ENCODE peak calls at places on chromosome 16, in four cellular contexts. N is A549, W is K562, Z is HepG2. H is an unnamed sample.

GRCh38 chr16:89367538-89368059 is 122.8 kb downstream of the ANKRD11 start:
- DNase-seq in Z (no peak), W (no peak), N (no peak), H (no peak)

GRCh38 chr16:49112754-49113153 is 168.9 kb downstream of the CBLN1 start:
- DNase-seq in Z (no peak), N (no peak), W (no peak), H (no peak)

GRCh38 chr16:48541108-48541786 is 68.7 kb downstream of the N4BP1 start:
- DNase-seq in W (no peak), N (no peak), Z (no peak), H (no peak)

GRCh38 chr16:26547681-26548080 is 519.0 kb upstream of the C16orf82 start:
- DNase-seq in N (no peak), Z (no peak), W (no peak), H (no peak)

GRCh38 chr16:15765880-15766279 is 90.9 kb downstream of the MYH11 start:
- DNase-seq in Z (peak), W (peak), N (peak), H (peak)

GRCh38 chr16:14409563-14409962 is 220.5 kb downstream of the PARN start:
- DNase-seq in W (no peak), Z (peak), N (no peak), H (peak)

GRCh38 chr16:14088155-14088753 is 17.1 kb downstream of the MRTFB start:
- DNase-seq in Z (peak), N (no peak), W (no peak), H (no peak)

GRCh38 chr16:67166035-67166882 is 1.7 kb downstream of the HSF4 start:
- DNase-seq in Z (no peak), W (no peak), N (no peak), H (no peak)

GRCh38 chr16:14302031-14302398 is 230.9 kb downstream of the MRTFB start:
- DNase-seq in N (peak), W (peak), Z (peak), H (peak)

GRCh38 chr16:9141813-9142212 is 50.4 kb downstream of the HAPSTR1 start:
- DNase-seq in Z (no peak), N (no peak), W (no peak), H (no peak)

GRCh38 chr16:60064026-60064425 is 1329.9 kb upstream of the GOT2 start:
- DNase-seq in W (no peak), Z (no peak), N (no peak), H (no peak)

GRCh38 chr16:79847101-79847500 is 246.6 kb upstream of the MAF start:
- DNase-seq in N (no peak), Z (no peak), W (no peak), H (no peak)

GRCh38 chr16:26806641-26807040 is 260.1 kb upstream of the C16orf82 start:
- DNase-seq in Z (no peak), N (no peak), W (no peak), H (no peak)

GRCh38 chr16:69195371-69196029 is 8.5 kb downstream of the SNTB2 start:
- DNase-seq in W (no peak), Z (no peak), N (no peak), H (no peak)

GRCh38 chr16:67847064-67847861 is at the start of gene CENPT:
- DNase-seq in N (no peak), W (peak), Z (peak), H (peak)

GRCh38 chr16:48292452-48292851 is 45.1 kb upstream of the ABCC11 start:
- DNase-seq in N (no peak), W (no peak), Z (peak), H (no peak)

GRCh38 chr16:67537636-67538591 is 9.3 kb downstream of the RIPOR1 start:
- DNase-seq in N (no peak), Z (no peak), W (no peak), H (no peak)

GRCh38 chr16:86888240-86889044 is 310.1 kb downstream of the FOXL1 start:
- DNase-seq in N (peak), W (no peak), Z (no peak), H (peak)

GRCh38 chr16:5693426-5693825 is 595.8 kb upstream of the EEF2KMT start:
- DNase-seq in N (no peak), W (no peak), Z (no peak), H (no peak)

GRCh38 chr16:75267631-75268264 is 16.3 kb upstream of the BCAR1 start:
- DNase-seq in N (peak), Z (peak), W (no peak), H (peak)

GRCh38 chr16:88381820-88382451 is 823 bp upstream of the ZNF469 start:
- DNase-seq in N (no peak), W (no peak), Z (no peak), H (no peak)

GRCh38 chr16:15770512-15770911 is 86.3 kb downstream of the MYH11 start:
- DNase-seq in W (no peak), N (no peak), Z (no peak), H (peak)

GRCh38 chr16:14015948-14016347 is 55.2 kb upstream of the MRTFB start:
- DNase-seq in W (no peak), N (peak), Z (no peak), H (peak)

GRCh38 chr16:12758670-12759558 is 44.8 kb downstream of the CPPED1 start:
- DNase-seq in Z (peak), N (no peak), W (no peak), H (no peak)

GRCh38 chr16:4454618-4455017 is 19.8 kb downstream of the NMRAL1 start:
- DNase-seq in W (no peak), Z (no peak), N (no peak), H (no peak)

GRCh38 chr16:30054959-30055553 is 10.5 kb upstream of the ALDOA start:
- DNase-seq in Z (peak), W (peak), N (peak), H (no peak)

GRCh38 chr16:4465977-4466779 is 8.2 kb downstream of the NMRAL1 start:
- DNase-seq in W (no peak), N (no peak), Z (no peak), H (no peak)

GRCh38 chr16:15950167-15950854 is 895 bp downstream of the ABCC1 start:
- DNase-seq in Z (peak), N (no peak), W (peak), H (peak)

GRCh38 chr16:29745126-29745852 is 501 bp downstream of the C16orf54 start:
- DNase-seq in W (no peak), Z (no peak), N (no peak), H (no peak)

GRCh38 chr16:23754594-23755483 is at the start of gene CHP2:
- DNase-seq in N (no peak), Z (no peak), W (peak), H (no peak)

GRCh38 chr16:75471723-75472634 is 7.5 kb upstream of the TMEM170A start:
- DNase-seq in Z (peak), N (peak), W (peak), H (peak)

GRCh38 chr16:85173981-85174751 is 61.9 kb upstream of the CIBAR2 start:
- DNase-seq in W (no peak), N (peak), Z (peak), H (peak)

GRCh38 chr16:85171809-85172464 is 59.7 kb upstream of the CIBAR2 start:
- DNase-seq in W (peak), Z (no peak), N (no peak), H (no peak)

GRCh38 chr16:85171004-85171808 is 58.9 kb upstream of the CIBAR2 start:
- DNase-seq in N (no peak), W (peak), Z (no peak), H (no peak)

GRCh38 chr16:85173077-85173980 is 61.1 kb upstream of the CIBAR2 start:
- DNase-seq in N (peak), W (peak), Z (no peak), H (peak)

DNA sequence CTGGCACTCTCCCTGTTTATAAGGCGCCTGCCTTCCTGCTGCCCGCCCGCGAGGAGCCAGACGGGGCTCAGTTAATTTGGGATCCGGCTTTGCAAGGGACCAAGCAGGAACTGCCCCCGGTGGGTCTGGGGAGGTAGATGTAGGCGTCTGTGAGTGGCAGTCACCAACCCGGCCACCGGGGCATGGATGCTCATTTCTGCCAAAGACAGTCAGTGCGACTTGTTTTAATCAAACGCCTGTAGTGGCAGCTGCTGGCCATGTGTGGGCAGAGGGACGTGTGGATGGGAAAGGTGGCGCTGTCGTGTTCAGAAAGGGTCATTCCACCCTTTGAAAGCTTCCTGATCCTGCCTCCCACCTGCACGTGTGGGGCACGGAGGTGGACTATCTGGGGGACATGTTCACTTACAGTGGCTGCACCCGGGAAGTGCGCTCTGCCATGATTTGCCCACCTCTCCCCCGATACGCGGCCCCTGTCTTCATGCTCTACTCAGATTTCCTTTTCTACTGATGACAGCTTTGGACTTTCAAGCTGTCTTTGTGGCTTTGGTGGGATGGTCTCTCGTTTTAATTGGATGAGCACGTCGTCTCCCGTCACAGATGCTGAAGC is 60.3 kb upstream of the CIBAR2 start:
- DNase-seq in W (peak), N (peak), Z (peak), H (peak)
- TF ChIP-seq MAZ in W (no peak), N (no peak), Z (peak), H (no peak)

DNA sequence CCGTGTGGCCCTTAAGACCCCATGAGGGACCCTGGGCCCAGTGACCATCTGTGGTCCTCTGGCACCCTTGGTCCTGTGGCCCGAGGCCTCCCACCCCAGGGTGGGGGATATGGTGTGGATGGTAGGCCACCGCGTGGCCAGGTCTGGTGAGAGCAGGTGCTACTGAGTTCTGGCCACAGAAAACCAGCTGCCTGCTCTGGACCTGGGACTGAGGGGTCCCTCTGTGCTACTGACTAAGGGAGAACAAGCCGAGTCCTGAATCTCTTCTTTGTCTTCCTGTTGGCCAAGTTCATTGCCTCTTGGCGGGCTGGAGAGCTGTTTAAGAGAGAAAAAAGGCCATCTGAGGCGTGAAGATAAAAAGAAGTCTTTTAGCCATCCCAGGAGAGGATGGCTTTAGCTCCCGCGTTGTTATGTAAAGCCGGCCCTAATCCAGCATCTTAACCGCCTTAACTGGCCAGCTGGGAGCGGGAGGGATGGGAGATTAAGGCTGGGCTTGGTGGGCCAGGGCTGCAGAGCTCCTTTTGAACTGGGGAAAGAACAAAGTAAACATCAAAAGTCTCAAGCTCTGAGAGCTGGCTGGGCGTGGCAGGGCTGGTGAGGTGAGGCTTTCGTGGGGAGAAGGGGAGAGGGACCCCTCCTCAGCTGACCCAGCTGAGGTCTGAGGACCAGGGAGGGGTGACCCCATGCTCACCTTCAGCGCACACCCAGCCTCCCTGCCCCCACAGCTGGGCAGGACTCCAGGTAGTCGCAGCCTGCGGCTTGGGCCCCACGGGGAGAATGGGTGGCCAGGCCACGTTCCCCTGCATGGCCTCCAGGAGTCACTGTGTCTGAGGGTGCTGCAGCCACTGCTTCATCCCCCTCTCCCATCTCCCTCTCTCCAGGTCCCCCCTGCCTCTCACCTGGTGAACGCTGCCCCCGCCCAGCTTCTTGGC is 62.4 kb downstream of the NKD1 start:
- DNase-seq in W (peak), N (no peak), Z (no peak), H (no peak)
- TF ChIP-seq MAZ in W (no peak), N (no peak), Z (no peak), H (no peak)

DNA sequence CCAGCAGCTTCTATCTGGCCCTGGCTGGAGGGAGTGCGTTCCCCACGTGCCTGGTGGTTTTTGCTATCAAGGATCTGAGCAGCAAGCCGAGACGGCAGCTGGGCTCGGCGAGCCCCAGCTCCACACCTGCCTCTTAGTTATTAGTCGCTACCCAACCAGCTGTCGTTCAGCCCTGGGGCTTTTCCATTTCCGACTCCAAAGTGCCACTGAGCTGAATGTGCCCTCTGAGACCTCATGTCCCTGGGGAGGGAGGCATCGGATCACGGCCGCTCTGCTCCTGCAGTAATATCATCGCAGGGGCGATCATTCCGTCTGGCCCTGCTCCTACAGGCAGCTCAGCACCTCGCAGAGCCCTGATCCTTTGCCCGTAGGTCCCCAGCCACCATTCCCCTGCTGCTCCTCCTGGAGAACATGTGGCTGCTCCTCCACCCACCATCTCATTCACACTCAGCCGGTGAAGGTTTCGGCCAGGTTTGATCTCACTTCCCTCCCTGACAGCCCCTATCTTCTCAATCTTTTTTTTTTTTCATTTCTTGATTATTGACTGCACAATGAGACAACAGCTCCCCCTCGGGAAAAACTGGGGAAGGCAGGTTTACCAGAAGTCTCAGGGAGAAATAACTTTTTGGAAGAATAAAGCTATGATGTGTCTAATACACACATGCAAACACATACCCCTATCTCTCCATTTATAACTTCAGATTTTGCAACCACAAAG is 86.7 kb downstream of the ZFHX3 start:
- DNase-seq in N (peak), W (peak), Z (no peak), H (peak)
- TF ChIP-seq MAZ in N (no peak), W (no peak), Z (no peak), H (no peak)

GRCh38 chr16:80966617-80967016 is 40.1 kb downstream of the CMC2 start:
- DNase-seq in Z (no peak), W (no peak), N (no peak), H (no peak)
- TF ChIP-seq MAZ in Z (no peak), W (no peak), N (no peak), H (no peak)

GRCh38 chr16:11349599-11350276 is 4.5 kb downstream of the RMI2 start:
- DNase-seq in Z (no peak), W (no peak), N (no peak), H (peak)
- TF ChIP-seq MAZ in Z (no peak), W (no peak), N (no peak), H (no peak)

GRCh38 chr16:61887903-61888302 is 148.3 kb downstream of the CDH8 start:
- DNase-seq in N (no peak), Z (no peak), W (no peak), H (no peak)
- TF ChIP-seq MAZ in N (no peak), Z (no peak), W (no peak), H (no peak)

GRCh38 chr16:56605475-56605874 is 2.9 kb upstream of the MT2A start:
- DNase-seq in Z (no peak), N (no peak), W (no peak), H (no peak)

GRCh38 chr16:56606688-56607618 is 1.4 kb upstream of the MT2A start:
- DNase-seq in Z (peak), W (no peak), N (peak), H (peak)

GRCh38 chr16:56604966-56605365 is 3.4 kb upstream of the MT2A start:
- DNase-seq in Z (no peak), W (no peak), N (no peak), H (no peak)

GRCh38 chr16:56607675-56608042 is 725 bp upstream of the MT2A start:
- DNase-seq in W (no peak), N (no peak), Z (no peak), H (no peak)

DNA sequence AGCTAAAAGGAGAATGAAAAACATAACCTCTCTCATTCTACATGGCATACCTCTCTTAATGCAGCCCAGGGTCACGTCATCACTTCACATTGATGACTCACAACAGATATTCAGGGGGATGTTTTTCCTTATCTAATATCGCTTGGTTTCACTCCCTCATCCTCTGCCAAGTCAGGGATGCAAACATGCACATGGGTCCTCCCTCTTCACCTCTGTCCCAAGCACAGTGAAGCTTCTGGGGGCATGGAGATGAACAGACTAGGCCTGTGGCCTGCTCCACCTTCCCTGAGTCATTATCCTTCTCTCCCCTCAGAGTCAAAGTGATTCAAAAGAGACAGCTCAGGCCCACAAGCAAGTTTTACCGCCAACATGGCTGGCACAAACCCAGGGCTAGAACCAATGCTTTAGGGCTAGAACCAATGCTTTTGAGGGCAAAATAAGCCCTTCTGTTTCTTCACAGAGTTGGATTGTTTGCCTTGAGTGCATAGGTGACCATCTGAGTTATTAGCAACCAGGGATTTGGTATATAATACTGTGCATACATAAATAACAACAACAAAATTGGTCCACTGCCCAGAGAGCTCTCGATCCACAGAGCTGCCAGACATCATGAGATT is 2.2 kb upstream of the MT2A start:
- DNase-seq in W (no peak), N (peak), Z (no peak), H (peak)
- TF ChIP-seq MAZ in W (no peak), N (no peak), Z (no peak), H (no peak)

H was measured in IMR-90.